ENCODE peak calls at places on chromosomes 16 and 17, in nine cellular contexts. M is thoracic aorta, H is uterus, S is HCT116, R is lung, W is body of pancreas, P is testis, O is A549, J is IMR-90. Q is an unnamed sample.

GRCh38 chr16:83727018-83727417 is 80.8 kb upstream of the HSBP1 start:
- DNase-seq in S (no peak), R (no peak), W (no peak), M (no peak), J (peak; percentile 57), P (peak; percentile 20), H (no peak), O (no peak), Q (no peak)

GRCh38 chr17:65463242-65463641 is 98.2 kb downstream of the AXIN2 start:
- DNase-seq in W (peak; percentile 18), R (peak; percentile 88), P (peak; percentile 84), O (no peak), M (peak; percentile 85), S (no peak), J (peak; percentile 7), H (peak; percentile 58), Q (no peak)

GRCh38 chr17:42517516-42517915 is 18.5 kb upstream of the NAGLU start:
- DNase-seq in J (peak; percentile 92), P (peak; percentile 93), O (peak; percentile 92), H (peak; percentile 93), R (peak; percentile 87), M (peak; percentile 64), S (peak; percentile 56), W (peak; percentile 73), Q (peak; percentile 85)

GRCh38 chr16:58119509-58119845 is 9.7 kb downstream of the CFAP20 start:
- DNase-seq in P (peak; percentile 85), R (no peak), J (no peak), O (no peak), H (no peak), M (no peak), S (no peak), W (no peak), Q (no peak)

GRCh38 chr17:37519241-37519985 is 29.7 kb downstream of the DUSP14 start:
- DNase-seq in R (no peak), J (peak; percentile 69), H (no peak), M (no peak), O (no peak), S (no peak), P (no peak), W (no peak), Q (no peak)

GRCh38 chr17:27323538-27324212 is 29.8 kb downstream of the WSB1 start:
- DNase-seq in J (peak; percentile 16), R (peak; percentile 84), H (peak; percentile 69), S (no peak), O (peak; percentile 69), W (peak; percentile 55), M (peak; percentile 21), P (peak; percentile 58), Q (no peak)

GRCh38 chr16:11484691-11485258 is 101.9 kb downstream of the LITAF start:
- DNase-seq in R (no peak), J (peak; percentile 73), S (no peak), M (no peak), H (no peak), P (no peak), O (no peak), W (no peak), Q (no peak)

GRCh38 chr16:4714996-4715395 is 19.1 kb downstream of the ANKS3 start:
- DNase-seq in O (no peak), P (no peak), M (no peak), R (no peak), J (no peak), W (no peak), H (no peak), S (no peak), Q (no peak)

GRCh38 chr16:75420987-75421819 is 12.1 kb downstream of the CFDP1 start:
- DNase-seq in S (no peak), M (no peak), H (peak; percentile 77), J (peak; percentile 45), O (peak; percentile 45), P (peak; percentile 81), W (peak; percentile 70), R (peak; percentile 67), Q (peak; percentile 97)

GRCh38 chr17:79126139-79126538 is 51.5 kb downstream of the ENGASE start:
- DNase-seq in R (no peak), M (no peak), O (no peak), H (no peak), J (no peak), S (no peak), W (no peak), P (no peak), Q (peak; percentile 47)

GRCh38 chr16:81175325-81175891 is 63.1 kb upstream of the BCO1 start:
- DNase-seq in J (peak; percentile 84), H (no peak), O (peak; percentile 80), S (no peak), P (no peak), W (no peak), M (no peak), R (no peak), Q (no peak)

GRCh38 chr16:70472786-70473433 is 18.5 kb downstream of the FCSK start:
- DNase-seq in W (no peak), M (no peak), S (no peak), P (no peak), J (no peak), O (no peak), H (no peak), R (no peak), Q (no peak)

GRCh38 chr17:75321506-75321905 is 32.3 kb upstream of the SLC25A19 start:
- DNase-seq in W (no peak), M (no peak), P (no peak), H (no peak), R (no peak), J (no peak), O (no peak), S (no peak), Q (no peak)

GRCh38 chr17:75325348-75325747 is 36.1 kb upstream of the SLC25A19 start:
- DNase-seq in M (no peak), P (no peak), J (no peak), R (no peak), H (no peak), W (no peak), S (no peak), O (no peak), Q (no peak)

GRCh38 chr17:75319818-75320691 is 30.8 kb upstream of the SLC25A19 start:
- DNase-seq in J (peak; percentile 76), R (no peak), M (no peak), O (no peak), S (no peak), W (no peak), H (no peak), P (no peak), Q (no peak)

GRCh38 chr17:75325827-75326586 is 36.8 kb upstream of the SLC25A19 start:
- DNase-seq in J (peak; percentile 35), S (no peak), O (no peak), P (no peak), M (no peak), R (no peak), W (no peak), H (no peak), Q (no peak)

GRCh38 chr17:75323043-75323591 is 33.9 kb upstream of the SLC25A19 start:
- DNase-seq in O (peak; percentile 91), H (peak; percentile 89), S (peak; percentile 84), J (peak; percentile 86), R (peak; percentile 87), W (peak; percentile 88), M (peak; percentile 67), P (peak; percentile 94), Q (peak; percentile 91)
- H3K4me1 ChIP-seq in O (no peaks in the 10 kb centered on the region), H (no peaks in the 10 kb centered on the region), S (no peaks in the 10 kb centered on the region), J (peaks cover 5% of the 10 kb centered on the region), R (peaks cover 8% of the 10 kb centered on the region), W (peaks cover 4% of the 10 kb centered on the region), M (peaks cover 21% of the 10 kb centered on the region), P (no peaks in the 10 kb centered on the region), Q (no peaks in the 10 kb centered on the region)

GRCh38 chr16:56618138-56618537 is 7.4 kb upstream of the MT1E start:
- DNase-seq in S (no peak), M (no peak), W (no peak), J (no peak), H (no peak), R (no peak), P (no peak), O (no peak), Q (no peak)
- H3K4me3 ChIP-seq in S (no peak overlapping the region), M (no peak overlapping the region), W (no peak overlapping the region), J (no peak overlapping the region), H (no peak overlapping the region), R (no peak overlapping the region), P (no peak overlapping the region), O (no peak overlapping the region), Q (no peak overlapping the region)

DNA sequence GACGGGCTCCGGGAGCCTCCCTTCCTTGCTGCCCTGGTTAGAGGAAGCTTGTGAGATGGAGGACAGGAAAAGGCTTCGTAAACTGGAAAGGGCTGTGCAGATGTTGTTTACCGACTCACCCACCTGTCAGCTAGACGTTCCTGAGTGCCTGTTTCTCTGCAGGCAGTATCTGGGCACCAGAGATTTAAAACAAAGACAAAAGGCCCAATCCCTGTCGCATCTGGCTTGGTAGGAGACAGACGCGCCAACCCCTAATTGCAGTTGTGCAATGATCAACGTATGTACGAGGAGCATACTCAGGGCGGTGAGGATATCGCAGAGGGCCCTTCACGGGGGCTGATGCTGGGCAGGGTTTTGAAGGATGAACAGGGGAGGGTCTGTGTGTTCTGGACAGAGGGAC is 77.2 kb downstream of the RAI1 start:
- DNase-seq in S (no peak), P (no peak), H (no peak), O (no peak), W (no peak), J (no peak), M (no peak), R (no peak), Q (no peak)
- H3K4me1 ChIP-seq in S (peaks cover 2% of the 10 kb centered on the region), P (peaks cover 12% of the 10 kb centered on the region), H (peaks cover 5% of the 10 kb centered on the region), O (peaks cover 4% of the 10 kb centered on the region), W (peaks cover 27% of the 10 kb centered on the region), J (peaks cover 2% of the 10 kb centered on the region), M (peaks cover 1% of the 10 kb centered on the region), R (peaks cover 6% of the 10 kb centered on the region), Q (peaks cover 3% of the 10 kb centered on the region)

GRCh38 chr17:4635823-4636375 is 5.6 kb downstream of the ALOX15 start:
- DNase-seq in P (no peak), O (no peak), H (no peak), J (no peak), S (no peak), R (no peak), W (no peak), M (no peak), Q (no peak)

GRCh38 chr17:4632583-4632923 is 8.9 kb downstream of the ALOX15 start:
- DNase-seq in M (no peak), H (no peak), O (peak; percentile 28), W (no peak), S (no peak), R (no peak), P (no peak), J (no peak), Q (no peak)

GRCh38 chr17:4636474-4637100 is 4.9 kb downstream of the ALOX15 start:
- DNase-seq in W (no peak), H (no peak), J (no peak), R (no peak), M (no peak), O (no peak), P (no peak), S (no peak), Q (no peak)

GRCh38 chr17:4633643-4634042 is 7.8 kb downstream of the ALOX15 start:
- DNase-seq in M (no peak), P (no peak), S (no peak), J (no peak), R (no peak), W (no peak), O (no peak), H (no peak), Q (no peak)

DNA sequence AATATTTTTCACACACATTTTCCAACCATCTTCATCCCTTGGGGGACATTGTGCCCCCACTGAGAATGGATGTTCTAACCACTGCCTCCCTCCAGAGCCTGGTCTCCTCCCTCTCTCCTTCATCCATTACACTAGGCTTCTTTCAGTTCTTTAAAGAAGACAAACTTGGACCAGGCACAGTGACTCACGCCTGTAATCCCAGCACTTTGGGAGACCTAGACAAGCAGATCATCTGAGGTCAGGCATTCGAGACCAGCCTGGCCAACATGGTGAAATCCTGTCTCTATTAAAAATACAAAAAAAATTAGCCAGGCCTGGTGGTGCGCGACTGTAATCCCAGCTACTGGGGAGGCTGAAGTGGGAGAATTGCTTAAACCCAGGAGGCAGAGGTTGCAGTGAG is 6.5 kb downstream of the ALOX15 start:
- DNase-seq in P (no peak), R (no peak), H (no peak), W (no peak), J (no peak), M (no peak), S (no peak), O (no peak), Q (no peak)
- H3K4me3 ChIP-seq in P (no peak overlapping the region), R (no peak overlapping the region), H (no peak overlapping the region), W (no peak overlapping the region), J (no peak overlapping the region), M (no peak overlapping the region), S (no peak overlapping the region), O (no peak overlapping the region), Q (no peak overlapping the region)